ENCODE peak calls at places on chromosome 18, in six cellular contexts. One of them, this sample, is unnamed.

GRCh38 chr18:6759579-6759978 is 30.1 kb downstream of the ARHGAP28 start:
- DNase-seq in K562: no peak
- DNase-seq in HepG2: no peak
- DNase-seq in SK-N-SH: no peak
- DNase-seq in HL-60: no peak
- DNase-seq in H1: no peak
- DNase-seq in this sample: no peak

GRCh38 chr18:42289526-42289925 is 334.5 kb downstream of the PIK3C3 start:
- DNase-seq in K562: no peak
- DNase-seq in HepG2: no peak
- DNase-seq in SK-N-SH: no peak
- DNase-seq in HL-60: no peak
- DNase-seq in H1: no peak
- DNase-seq in this sample: no peak

GRCh38 chr18:76447268-76447890 is 47.7 kb downstream of the ZNF516 start:
- DNase-seq in K562: no peak
- DNase-seq in HepG2: no peak
- DNase-seq in SK-N-SH: no peak
- DNase-seq in HL-60: no peak
- DNase-seq in H1: no peak
- DNase-seq in this sample: no peak

GRCh38 chr18:80229766-80230745 is 17.3 kb downstream of the PARD6G start:
- DNase-seq in K562: no peak
- DNase-seq in HepG2: no peak
- DNase-seq in SK-N-SH: no peak
- DNase-seq in HL-60: no peak
- DNase-seq in H1: peak; percentile 36
- DNase-seq in this sample: no peak

GRCh38 chr18:54100920-54101319 is 123.5 kb downstream of the MBD2 start:
- DNase-seq in K562: no peak
- DNase-seq in HepG2: no peak
- DNase-seq in SK-N-SH: no peak
- DNase-seq in HL-60: no peak
- DNase-seq in H1: no peak
- DNase-seq in this sample: no peak

GRCh38 chr18:42619771-42620170 is 495.7 kb downstream of the RIT2 start:
- DNase-seq in K562: no peak
- DNase-seq in HepG2: no peak
- DNase-seq in SK-N-SH: no peak
- DNase-seq in HL-60: no peak
- DNase-seq in H1: no peak
- DNase-seq in this sample: no peak

GRCh38 chr18:22088029-22088428 is 81.4 kb upstream of the GATA6 start:
- DNase-seq in K562: no peak
- DNase-seq in HepG2: no peak
- DNase-seq in SK-N-SH: no peak
- DNase-seq in HL-60: no peak
- DNase-seq in H1: no peak
- DNase-seq in this sample: no peak

GRCh38 chr18:44569391-44570055 is 111.2 kb upstream of the SETBP1 start:
- DNase-seq in K562: no peak
- DNase-seq in HepG2: no peak
- DNase-seq in SK-N-SH: no peak
- DNase-seq in HL-60: no peak
- DNase-seq in H1: no peak
- DNase-seq in this sample: no peak

GRCh38 chr18:9612215-9612830 is 2.0 kb downstream of the PPP4R1 start:
- DNase-seq in K562: no peak
- DNase-seq in HepG2: peak; percentile 66
- DNase-seq in SK-N-SH: peak; percentile 66
- DNase-seq in HL-60: peak; percentile 41
- DNase-seq in H1: no peak
- DNase-seq in this sample: no peak

GRCh38 chr18:43893001-43893637 is 615.8 kb upstream of the SYT4 start:
- DNase-seq in K562: no peak
- DNase-seq in HepG2: no peak
- DNase-seq in SK-N-SH: no peak
- DNase-seq in HL-60: no peak
- DNase-seq in H1: no peak
- DNase-seq in this sample: no peak

GRCh38 chr18:39591647-39592046 is 2026.0 kb upstream of the CELF4 start:
- DNase-seq in K562: no peak
- DNase-seq in HepG2: no peak
- DNase-seq in SK-N-SH: no peak
- DNase-seq in HL-60: no peak
- DNase-seq in H1: no peak
- DNase-seq in this sample: no peak

GRCh38 chr18:24632158-24632988 is 171.9 kb downstream of the HRH4 start:
- DNase-seq in K562: no peak
- DNase-seq in HepG2: no peak
- DNase-seq in SK-N-SH: no peak
- DNase-seq in HL-60: no peak
- DNase-seq in H1: no peak
- DNase-seq in this sample: no peak

GRCh38 chr18:76688724-76689472 is 133.5 kb upstream of the ZNF236 start:
- DNase-seq in K562: no peak
- DNase-seq in HepG2: no peak
- DNase-seq in SK-N-SH: no peak
- DNase-seq in HL-60: no peak
- DNase-seq in H1: no peak
- DNase-seq in this sample: no peak

GRCh38 chr18:68418881-68419280 is 296.0 kb downstream of the TMX3 start:
- DNase-seq in K562: no peak
- DNase-seq in HepG2: no peak
- DNase-seq in SK-N-SH: no peak
- DNase-seq in HL-60: no peak
- DNase-seq in H1: no peak
- DNase-seq in this sample: no peak

GRCh38 chr18:78765142-78765541 is 214.5 kb upstream of the SALL3 start:
- DNase-seq in K562: no peak
- DNase-seq in HepG2: no peak
- DNase-seq in SK-N-SH: no peak
- DNase-seq in HL-60: no peak
- DNase-seq in H1: no peak
- DNase-seq in this sample: no peak

GRCh38 chr18:8471373-8471772 is 137.9 kb upstream of the RAB12 start:
- DNase-seq in K562: no peak
- DNase-seq in HepG2: no peak
- DNase-seq in SK-N-SH: no peak
- DNase-seq in HL-60: no peak
- DNase-seq in H1: no peak
- DNase-seq in this sample: no peak

GRCh38 chr18:34957119-34957863 is 83.9 kb upstream of the MAPRE2 start:
- DNase-seq in K562: no peak
- DNase-seq in HepG2: peak; percentile 91
- DNase-seq in SK-N-SH: no peak
- DNase-seq in HL-60: no peak
- DNase-seq in H1: no peak
- DNase-seq in this sample: no peak

GRCh38 chr18:44679912-44680270 is 797 bp upstream of the SETBP1 start:
- DNase-seq in K562: no peak
- DNase-seq in HepG2: no peak
- DNase-seq in SK-N-SH: peak; percentile 82
- DNase-seq in HL-60: no peak
- DNase-seq in H1: peak; percentile 57
- DNase-seq in this sample: no peak

GRCh38 chr18:36899289-36899688 is 70.4 kb downstream of the KIAA1328 start:
- DNase-seq in K562: peak; percentile 48
- DNase-seq in HepG2: peak; percentile 31
- DNase-seq in SK-N-SH: no peak
- DNase-seq in HL-60: peak; percentile 38
- DNase-seq in H1: no peak
- DNase-seq in this sample: no peak

GRCh38 chr18:33440011-33440383 is 524 bp downstream of the CCDC178 start:
- DNase-seq in K562: peak; percentile 19
- DNase-seq in HepG2: no peak
- DNase-seq in SK-N-SH: peak; percentile 71
- DNase-seq in HL-60: no peak
- DNase-seq in H1: no peak
- DNase-seq in this sample: no peak

GRCh38 chr18:12428923-12429322 is 21.2 kb downstream of the PRELID3A start:
- DNase-seq in K562: no peak
- DNase-seq in HepG2: no peak
- DNase-seq in SK-N-SH: no peak
- DNase-seq in HL-60: no peak
- DNase-seq in H1: no peak
- DNase-seq in this sample: no peak

GRCh38 chr18:78906066-78906465 is 73.6 kb upstream of the SALL3 start:
- DNase-seq in K562: no peak
- DNase-seq in HepG2: no peak
- DNase-seq in SK-N-SH: no peak
- DNase-seq in HL-60: no peak
- DNase-seq in H1: peak; percentile 30
- DNase-seq in this sample: no peak

GRCh38 chr18:31162825-31163435 is at the start of gene DSC1:
- DNase-seq in K562: no peak
- DNase-seq in HepG2: no peak
- DNase-seq in SK-N-SH: no peak
- DNase-seq in HL-60: no peak
- DNase-seq in H1: no peak
- DNase-seq in this sample: no peak

GRCh38 chr18:76503999-76504398 is 9.0 kb upstream of the ZNF516 start:
- DNase-seq in K562: no peak
- DNase-seq in HepG2: no peak
- DNase-seq in SK-N-SH: no peak
- DNase-seq in HL-60: no peak
- DNase-seq in H1: no peak
- DNase-seq in this sample: no peak

GRCh38 chr18:71831039-71831438 is 713.1 kb downstream of the CBLN2 start:
- DNase-seq in K562: no peak
- DNase-seq in HepG2: no peak
- DNase-seq in SK-N-SH: no peak
- DNase-seq in HL-60: no peak
- DNase-seq in H1: no peak
- DNase-seq in this sample: no peak

DNA sequence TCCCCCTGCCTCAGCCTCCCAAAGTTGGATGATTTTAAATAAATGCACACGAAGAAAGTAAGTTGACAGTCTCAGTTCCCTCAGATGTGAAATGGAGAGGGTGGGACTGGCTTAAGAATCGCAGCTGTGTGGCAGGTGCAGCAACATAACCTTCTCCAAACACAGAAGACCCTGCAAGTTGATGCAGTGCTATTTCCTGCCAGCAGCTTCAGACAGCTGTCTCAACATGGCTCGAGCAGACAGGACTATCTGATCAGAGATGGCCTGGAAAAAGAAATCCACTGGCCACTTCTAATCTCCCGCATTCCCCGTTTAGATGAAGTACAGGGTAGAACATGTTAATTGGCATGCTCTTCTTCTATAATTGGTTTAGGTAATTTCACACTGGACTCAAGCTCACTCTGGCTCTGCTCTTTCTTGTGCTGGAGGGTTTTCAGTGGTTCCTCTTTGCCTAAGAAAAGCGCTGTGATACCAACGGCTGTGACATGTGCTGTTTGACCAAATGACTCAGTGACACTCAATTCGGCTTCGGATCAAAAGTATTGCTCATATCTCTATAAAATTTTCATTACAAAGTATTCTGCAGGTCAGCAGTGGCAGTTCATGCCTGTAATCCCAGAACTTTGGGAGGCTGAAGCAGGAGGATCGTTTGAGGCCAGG is 40.2 kb downstream of the MYOM1 start:
- DNase-seq in K562: no peak
- DNase-seq in HepG2: no peak
- DNase-seq in SK-N-SH: no peak
- DNase-seq in HL-60: no peak
- DNase-seq in H1: no peak
- DNase-seq in this sample: peak; percentile 32
- TF ChIP-seq GABPA in K562: no peak
- TF ChIP-seq GABPA in HepG2: no peak
- TF ChIP-seq GABPA in SK-N-SH: no peak
- TF ChIP-seq GABPA in HL-60: no peak
- TF ChIP-seq GABPA in H1: no peak
- TF ChIP-seq GABPA in this sample: no peak

DNA sequence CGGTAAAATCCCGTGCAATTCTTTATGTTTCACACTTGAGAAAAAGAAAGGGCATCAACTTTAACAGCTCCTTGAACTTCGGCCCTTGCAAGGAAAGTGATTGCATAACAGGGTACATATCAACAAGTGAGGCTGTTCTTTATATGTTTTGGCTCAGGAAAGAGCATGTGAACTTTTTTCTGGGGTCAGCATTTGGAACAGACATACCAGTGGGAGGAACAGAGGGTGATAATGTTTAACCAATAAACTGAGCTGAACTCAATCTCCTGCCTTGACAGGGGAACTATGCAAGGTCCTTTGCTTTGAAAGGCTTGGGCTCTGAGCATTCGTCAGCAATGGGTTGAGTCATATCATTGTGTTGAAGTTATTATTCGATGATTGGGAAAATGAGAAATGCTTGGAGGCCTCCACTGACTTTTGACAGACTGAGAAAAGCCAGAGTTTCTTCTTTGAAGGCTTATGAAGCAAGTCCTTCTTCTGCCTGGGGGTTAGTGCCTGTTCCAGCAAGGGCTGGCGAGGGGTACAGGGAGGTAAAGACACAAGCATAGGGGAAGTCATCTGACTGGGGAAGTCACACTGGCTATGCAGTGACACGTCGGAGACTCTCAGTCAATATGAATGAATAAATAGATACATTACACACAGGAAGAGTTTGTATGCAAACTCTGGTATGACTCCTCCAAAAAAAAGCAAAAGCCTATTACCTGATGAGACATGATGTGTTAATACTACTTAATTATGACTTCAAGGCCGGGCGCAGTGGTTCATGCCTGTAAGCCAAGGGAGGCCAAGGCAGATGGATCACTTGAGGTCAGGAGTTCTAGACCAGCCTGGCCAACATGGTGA is 57.2 kb downstream of the CYB5A start:
- DNase-seq in K562: no peak
- DNase-seq in HepG2: peak; percentile 98
- DNase-seq in SK-N-SH: no peak
- DNase-seq in HL-60: no peak
- DNase-seq in H1: no peak
- DNase-seq in this sample: no peak
- TF ChIP-seq GABPA in K562: no peak
- TF ChIP-seq GABPA in HepG2: no peak
- TF ChIP-seq GABPA in SK-N-SH: no peak
- TF ChIP-seq GABPA in HL-60: no peak
- TF ChIP-seq GABPA in H1: no peak
- TF ChIP-seq GABPA in this sample: no peak

GRCh38 chr18:59719533-59720325 is 22.5 kb upstream of the CCBE1 start:
- DNase-seq in K562: no peak
- DNase-seq in HepG2: no peak
- DNase-seq in SK-N-SH: no peak
- DNase-seq in HL-60: no peak
- DNase-seq in H1: no peak
- DNase-seq in this sample: no peak
- TF ChIP-seq GABPA in K562: no peak
- TF ChIP-seq GABPA in HepG2: no peak
- TF ChIP-seq GABPA in SK-N-SH: no peak
- TF ChIP-seq GABPA in HL-60: no peak
- TF ChIP-seq GABPA in H1: no peak
- TF ChIP-seq GABPA in this sample: no peak

GRCh38 chr18:50803579-50803978 is 16.2 kb downstream of the MRO start:
- DNase-seq in K562: no peak
- DNase-seq in HepG2: no peak
- DNase-seq in SK-N-SH: no peak
- DNase-seq in HL-60: no peak
- DNase-seq in H1: no peak
- DNase-seq in this sample: no peak
- TF ChIP-seq GABPA in K562: no peak
- TF ChIP-seq GABPA in HepG2: no peak
- TF ChIP-seq GABPA in SK-N-SH: no peak
- TF ChIP-seq GABPA in HL-60: no peak
- TF ChIP-seq GABPA in H1: no peak
- TF ChIP-seq GABPA in this sample: no peak

GRCh38 chr18:58748899-58749595 is 77.8 kb downstream of the MALT1 start:
- DNase-seq in K562: no peak
- DNase-seq in HepG2: no peak
- DNase-seq in SK-N-SH: no peak
- DNase-seq in HL-60: no peak
- DNase-seq in H1: no peak
- DNase-seq in this sample: no peak
- TF ChIP-seq GABPA in K562: no peak
- TF ChIP-seq GABPA in HepG2: no peak
- TF ChIP-seq GABPA in SK-N-SH: no peak
- TF ChIP-seq GABPA in HL-60: no peak
- TF ChIP-seq GABPA in H1: no peak
- TF ChIP-seq GABPA in this sample: no peak

This sample was measured in GM12878.